ENCODE peak calls at places on chromosomes 16 and 17, in five cellular contexts. S is lung microvascular endothelial cell, T is ureter, C is dermis blood vessel endothelial cell, V is AG09309. B is an unnamed sample.

GRCh38 chr17:64081802-64082799 is 47.8 kb downstream of the ERN1 start:
- DNase-seq in S (peak), T (no peak), C (peak), V (peak), B (peak)

GRCh38 chr16:35425270-35425669 is 1965.9 kb downstream of the TP53TG3F start:
- DNase-seq in S (no peak), T (no peak), C (no peak), V (no peak), B (no peak)

GRCh38 chr17:66348605-66349165 is 46.3 kb downstream of the PRKCA start:
- DNase-seq in S (peak), T (no peak), C (peak), V (peak), B (peak)

GRCh38 chr16:22300427-22301071 is 3.3 kb downstream of the POLR3E start:
- DNase-seq in S (peak), T (no peak), C (peak), V (peak), B (no peak)

GRCh38 chr17:76485569-76485968 is 15.7 kb downstream of the RHBDF2 start:
- DNase-seq in S (peak), T (no peak), C (peak), V (no peak), B (no peak)

GRCh38 chr17:79586131-79586530 is 24.7 kb downstream of the RBFOX3 start:
- DNase-seq in S (no peak), T (no peak), C (no peak), V (no peak), B (no peak)

GRCh38 chr16:29011112-29011511 is 26.3 kb downstream of the LAT start:
- DNase-seq in S (no peak), T (no peak), C (no peak), V (no peak), B (no peak)

GRCh38 chr16:13936596-13937081 is 16.7 kb downstream of the ERCC4 start:
- DNase-seq in S (no peak), T (no peak), C (no peak), V (no peak), B (peak)

B was measured in NCI-H2171.